ENCODE peak calls at places on chromosomes 6 and 20, in four cellular contexts. One of them, this sample, is unnamed.

GRCh38 chr6:117351521-117351920 is 74.2 kb downstream of the ROS1 start:
- DNase-seq in HS-27A: no peak
- DNase-seq in fibroblast of the conjunctiva: no peak
- DNase-seq in HFFc6: no peak
- DNase-seq in this sample: no peak

GRCh38 chr20:17849111-17849900 is 119.3 kb downstream of the SNX5 start:
- DNase-seq in HFFc6: no peak
- DNase-seq in HS-27A: no peak
- DNase-seq in fibroblast of the conjunctiva: no peak
- DNase-seq in this sample: no peak

GRCh38 chr6:61887425-61887824 is 398.6 kb downstream of the KHDRBS2 start:
- DNase-seq in HFFc6: no peak
- DNase-seq in fibroblast of the conjunctiva: no peak
- DNase-seq in HS-27A: no peak
- DNase-seq in this sample: no peak

GRCh38 chr6:109083657-109084056 is 11.0 kb downstream of the SESN1 start:
- DNase-seq in fibroblast of the conjunctiva: no peak
- DNase-seq in HFFc6: no peak
- DNase-seq in HS-27A: no peak
- DNase-seq in this sample: no peak

GRCh38 chr20:18287915-18288747 is at the start of gene ZNF133:
- DNase-seq in HS-27A: peak; percentile 90
- DNase-seq in fibroblast of the conjunctiva: peak; percentile 74
- DNase-seq in HFFc6: peak; percentile 84
- DNase-seq in this sample: peak; percentile 98

GRCh38 chr20:37914672-37915433 is 11.9 kb downstream of the VSTM2L start:
- DNase-seq in fibroblast of the conjunctiva: no peak
- DNase-seq in HS-27A: no peak
- DNase-seq in HFFc6: no peak
- DNase-seq in this sample: no peak

GRCh38 chr6:30443657-30444450 is 45.5 kb upstream of the HLA-E start:
- DNase-seq in fibroblast of the conjunctiva: no peak
- DNase-seq in HS-27A: no peak
- DNase-seq in HFFc6: no peak
- DNase-seq in this sample: no peak

GRCh38 chr6:36817864-36818263 is 21.4 kb downstream of the CPNE5 start:
- DNase-seq in HS-27A: no peak
- DNase-seq in HFFc6: no peak
- DNase-seq in fibroblast of the conjunctiva: no peak
- DNase-seq in this sample: no peak

GRCh38 chr6:111973897-111974639 is 79.8 kb upstream of the CCN6 start:
- DNase-seq in HFFc6: peak; percentile 57
- DNase-seq in fibroblast of the conjunctiva: peak; percentile 65
- DNase-seq in HS-27A: no peak
- DNase-seq in this sample: no peak

GRCh38 chr20:4444404-4444803 is 277.3 kb upstream of the PRND start:
- DNase-seq in fibroblast of the conjunctiva: no peak
- DNase-seq in HFFc6: peak; percentile 86
- DNase-seq in HS-27A: peak; percentile 84
- DNase-seq in this sample: no peak

GRCh38 chr20:31630187-31630790 is 7.4 kb upstream of the COX4I2 start:
- DNase-seq in fibroblast of the conjunctiva: no peak
- DNase-seq in HS-27A: no peak
- DNase-seq in HFFc6: no peak
- DNase-seq in this sample: no peak

GRCh38 chr6:121442591-121442990 is 7.1 kb downstream of the GJA1 start:
- DNase-seq in fibroblast of the conjunctiva: no peak
- DNase-seq in HS-27A: no peak
- DNase-seq in HFFc6: no peak
- DNase-seq in this sample: no peak

GRCh38 chr6:142913511-142914047 is 31.4 kb downstream of the HIVEP2 start:
- DNase-seq in fibroblast of the conjunctiva: no peak
- DNase-seq in HFFc6: no peak
- DNase-seq in HS-27A: no peak
- DNase-seq in this sample: no peak

GRCh38 chr6:75157336-75157735 is 48.5 kb downstream of the COL12A1 start:
- DNase-seq in HS-27A: no peak
- DNase-seq in fibroblast of the conjunctiva: no peak
- DNase-seq in HFFc6: no peak
- DNase-seq in this sample: no peak

GRCh38 chr6:106927531-106928398 is 46.8 kb downstream of the CD24 start:
- DNase-seq in HS-27A: peak; percentile 0
- DNase-seq in HFFc6: peak; percentile 7
- DNase-seq in fibroblast of the conjunctiva: no peak
- DNase-seq in this sample: no peak

GRCh38 chr20:48404598-48404997 is 423.2 kb downstream of the PREX1 start:
- DNase-seq in fibroblast of the conjunctiva: no peak
- DNase-seq in HFFc6: no peak
- DNase-seq in HS-27A: no peak
- DNase-seq in this sample: no peak

GRCh38 chr6:47633141-47633540 is 65.2 kb upstream of the ADGRF4 start:
- DNase-seq in fibroblast of the conjunctiva: no peak
- DNase-seq in HFFc6: no peak
- DNase-seq in HS-27A: no peak
- DNase-seq in this sample: no peak

GRCh38 chr20:10466855-10467254 is 31.8 kb downstream of the SLX4IP start:
- DNase-seq in HFFc6: no peak
- DNase-seq in fibroblast of the conjunctiva: no peak
- DNase-seq in HS-27A: no peak
- DNase-seq in this sample: no peak

GRCh38 chr6:130981409-130981808 is 81.6 kb downstream of the EPB41L2 start:
- DNase-seq in fibroblast of the conjunctiva: peak; percentile 33
- DNase-seq in HFFc6: peak; percentile 15
- DNase-seq in HS-27A: no peak
- DNase-seq in this sample: no peak

GRCh38 chr6:11956781-11957180 is 55.3 kb upstream of the HIVEP1 start:
- DNase-seq in fibroblast of the conjunctiva: no peak
- DNase-seq in HFFc6: no peak
- DNase-seq in HS-27A: no peak
- DNase-seq in this sample: no peak

GRCh38 chr6:143060806-143061596 is at the start of gene AIG1:
- DNase-seq in HS-27A: peak; percentile 31
- DNase-seq in HFFc6: no peak
- DNase-seq in fibroblast of the conjunctiva: no peak
- DNase-seq in this sample: peak; percentile 81

GRCh38 chr6:24910850-24911712 is 24.7 kb downstream of the RIPOR2 start:
- DNase-seq in HFFc6: no peak
- DNase-seq in HS-27A: no peak
- DNase-seq in fibroblast of the conjunctiva: no peak
- DNase-seq in this sample: peak; percentile 35

GRCh38 chr20:33753763-33754162 is 22.0 kb downstream of the ZNF341 start:
- DNase-seq in fibroblast of the conjunctiva: no peak
- DNase-seq in HS-27A: no peak
- DNase-seq in HFFc6: peak; percentile 76
- DNase-seq in this sample: no peak

GRCh38 chr6:2734517-2735076 is 16.1 kb downstream of the MYLK4 start:
- DNase-seq in HS-27A: no peak
- DNase-seq in fibroblast of the conjunctiva: no peak
- DNase-seq in HFFc6: no peak
- DNase-seq in this sample: no peak

GRCh38 chr20:38497246-38497645 is 24.6 kb downstream of the RALGAPB start:
- DNase-seq in HFFc6: no peak
- DNase-seq in HS-27A: no peak
- DNase-seq in fibroblast of the conjunctiva: no peak
- DNase-seq in this sample: no peak

GRCh38 chr6:23228439-23229024 is 659.2 kb downstream of the HDGFL1 start:
- DNase-seq in fibroblast of the conjunctiva: no peak
- DNase-seq in HFFc6: no peak
- DNase-seq in HS-27A: no peak
- DNase-seq in this sample: no peak

GRCh38 chr6:89139509-89140346 is 6.1 kb upstream of the PM20D2 start:
- DNase-seq in HS-27A: no peak
- DNase-seq in fibroblast of the conjunctiva: no peak
- DNase-seq in HFFc6: no peak
- DNase-seq in this sample: no peak

GRCh38 chr20:50682065-50682464 is 9.3 kb downstream of the RIPOR3 start:
- DNase-seq in HFFc6: no peak
- DNase-seq in HS-27A: no peak
- DNase-seq in fibroblast of the conjunctiva: no peak
- DNase-seq in this sample: no peak

GRCh38 chr20:49215232-49215631 is 4.0 kb upstream of the DDX27 start:
- DNase-seq in HFFc6: no peak
- DNase-seq in HS-27A: no peak
- DNase-seq in fibroblast of the conjunctiva: no peak
- DNase-seq in this sample: no peak

GRCh38 chr6:40138273-40138720 is 204.0 kb upstream of the MOCS1 start:
- DNase-seq in HFFc6: no peak
- DNase-seq in fibroblast of the conjunctiva: no peak
- DNase-seq in HS-27A: no peak
- DNase-seq in this sample: no peak

GRCh38 chr6:95087394-95088097 is 489.8 kb upstream of the MANEA start:
- DNase-seq in fibroblast of the conjunctiva: peak; percentile 58
- DNase-seq in HFFc6: peak; percentile 33
- DNase-seq in HS-27A: no peak
- DNase-seq in this sample: peak; percentile 55

GRCh38 chr20:24470031-24470781 is 777 bp downstream of the SYNDIG1 start:
- DNase-seq in HS-27A: no peak
- DNase-seq in HFFc6: no peak
- DNase-seq in fibroblast of the conjunctiva: no peak
- DNase-seq in this sample: peak; percentile 74

GRCh38 chr6:24448828-24449525 is 40.4 kb downstream of the GPLD1 start:
- DNase-seq in fibroblast of the conjunctiva: no peak
- DNase-seq in HS-27A: no peak
- DNase-seq in HFFc6: no peak
- DNase-seq in this sample: no peak

GRCh38 chr20:57977141-57977540 is 251.3 kb downstream of the ANKRD60 start:
- DNase-seq in HS-27A: no peak
- DNase-seq in HFFc6: no peak
- DNase-seq in fibroblast of the conjunctiva: no peak
- DNase-seq in this sample: no peak

GRCh38 chr6:31586596-31586995 is 519 bp downstream of the LST1 start:
- DNase-seq in fibroblast of the conjunctiva: no peak
- DNase-seq in HFFc6: no peak
- DNase-seq in HS-27A: no peak
- DNase-seq in this sample: no peak

GRCh38 chr20:36544134-36545018 is 3.1 kb downstream of the MYL9 start:
- DNase-seq in HFFc6: peak; percentile 87
- DNase-seq in fibroblast of the conjunctiva: peak; percentile 29
- DNase-seq in HS-27A: peak; percentile 84
- DNase-seq in this sample: no peak

GRCh38 chr6:88865275-88865674 is 98.1 kb downstream of the RNGTT start:
- DNase-seq in fibroblast of the conjunctiva: no peak
- DNase-seq in HS-27A: no peak
- DNase-seq in HFFc6: no peak
- DNase-seq in this sample: no peak

GRCh38 chr20:15058836-15059235 is 721.4 kb upstream of the FLRT3 start:
- DNase-seq in HS-27A: peak; percentile 5
- DNase-seq in fibroblast of the conjunctiva: no peak
- DNase-seq in HFFc6: no peak
- DNase-seq in this sample: no peak

GRCh38 chr6:6399568-6399967 is 79.1 kb upstream of the F13A1 start:
- DNase-seq in fibroblast of the conjunctiva: no peak
- DNase-seq in HS-27A: no peak
- DNase-seq in HFFc6: no peak
- DNase-seq in this sample: no peak